ENCODE peak calls at places on chromosomes 2 and 18, in seven cellular contexts. One of them, this sample, is unnamed. For H3K4me1, the result is how much of the 10 kb centered on the place peaks cover.

GRCh38 chr2:235793163-235793752 is 299.4 kb downstream of the AGAP1 start:
- DNase-seq in trophoblast cell: no peak
- DNase-seq in IMR-90: peak
- DNase-seq in neuronal stem cell: no peak
- DNase-seq in H9: peak
- DNase-seq in mesenchymal stem cell: peak
- DNase-seq in H1: no peak
- DNase-seq in this sample: peak

GRCh38 chr2:189218236-189218635 is 38.7 kb upstream of the COL5A2 start:
- DNase-seq in trophoblast cell: no peak
- DNase-seq in IMR-90: no peak
- DNase-seq in neuronal stem cell: no peak
- DNase-seq in H9: no peak
- DNase-seq in mesenchymal stem cell: peak
- DNase-seq in H1: no peak
- DNase-seq in this sample: peak

GRCh38 chr2:157725856-157726255 is 97.2 kb upstream of the ACVR1C start:
- DNase-seq in trophoblast cell: no peak
- DNase-seq in IMR-90: peak
- DNase-seq in neuronal stem cell: no peak
- DNase-seq in H9: no peak
- DNase-seq in mesenchymal stem cell: peak
- DNase-seq in H1: no peak
- DNase-seq in this sample: no peak

GRCh38 chr2:221876016-221876415 is 303.9 kb upstream of the EPHA4 start:
- DNase-seq in trophoblast cell: no peak
- DNase-seq in IMR-90: no peak
- DNase-seq in neuronal stem cell: no peak
- DNase-seq in H9: no peak
- DNase-seq in mesenchymal stem cell: no peak
- DNase-seq in H1: no peak
- DNase-seq in this sample: no peak

GRCh38 chr18:75041586-75041985 is 167.4 kb downstream of the PTGR3 start:
- DNase-seq in trophoblast cell: no peak
- DNase-seq in IMR-90: peak
- DNase-seq in neuronal stem cell: no peak
- DNase-seq in H9: no peak
- DNase-seq in mesenchymal stem cell: peak
- DNase-seq in H1: no peak
- DNase-seq in this sample: no peak

GRCh38 chr2:88639865-88640264 is 12.6 kb upstream of the EIF2AK3 start:
- DNase-seq in trophoblast cell: no peak
- DNase-seq in IMR-90: no peak
- DNase-seq in neuronal stem cell: no peak
- DNase-seq in H9: no peak
- DNase-seq in mesenchymal stem cell: no peak
- DNase-seq in H1: no peak
- DNase-seq in this sample: no peak

GRCh38 chr2:203656522-203657287 is 49.7 kb upstream of the CD28 start:
- DNase-seq in trophoblast cell: peak
- DNase-seq in IMR-90: peak
- DNase-seq in neuronal stem cell: peak
- DNase-seq in H9: no peak
- DNase-seq in mesenchymal stem cell: peak
- DNase-seq in H1: no peak
- DNase-seq in this sample: peak

GRCh38 chr2:69390474-69390873 is 3.4 kb upstream of the GFPT1 start:
- DNase-seq in trophoblast cell: no peak
- DNase-seq in IMR-90: no peak
- DNase-seq in neuronal stem cell: no peak
- DNase-seq in H9: no peak
- DNase-seq in mesenchymal stem cell: no peak
- DNase-seq in H1: no peak
- DNase-seq in this sample: no peak

GRCh38 chr2:239651859-239652258 is 251.0 kb upstream of the HDAC4 start:
- DNase-seq in trophoblast cell: no peak
- DNase-seq in IMR-90: no peak
- DNase-seq in neuronal stem cell: no peak
- DNase-seq in H9: no peak
- DNase-seq in mesenchymal stem cell: no peak
- DNase-seq in H1: no peak
- DNase-seq in this sample: no peak

GRCh38 chr2:217489145-217489960 is 513.4 kb downstream of the TNS1 start:
- DNase-seq in trophoblast cell: no peak
- DNase-seq in IMR-90: no peak
- DNase-seq in neuronal stem cell: no peak
- DNase-seq in H9: peak
- DNase-seq in mesenchymal stem cell: no peak
- DNase-seq in H1: no peak
- DNase-seq in this sample: no peak

GRCh38 chr2:23627236-23627990 is 242.4 kb downstream of the KLHL29 start:
- DNase-seq in trophoblast cell: no peak
- DNase-seq in IMR-90: no peak
- DNase-seq in neuronal stem cell: no peak
- DNase-seq in H9: no peak
- DNase-seq in mesenchymal stem cell: no peak
- DNase-seq in H1: no peak
- DNase-seq in this sample: no peak

GRCh38 chr18:43398601-43399000 is 121.3 kb upstream of the SYT4 start:
- DNase-seq in trophoblast cell: no peak
- DNase-seq in IMR-90: no peak
- DNase-seq in neuronal stem cell: no peak
- DNase-seq in H9: no peak
- DNase-seq in mesenchymal stem cell: no peak
- DNase-seq in H1: no peak
- DNase-seq in this sample: no peak

GRCh38 chr18:79524181-79525078 is 128.7 kb downstream of the NFATC1 start:
- DNase-seq in trophoblast cell: no peak
- DNase-seq in IMR-90: no peak
- DNase-seq in neuronal stem cell: no peak
- DNase-seq in H9: peak
- DNase-seq in mesenchymal stem cell: no peak
- DNase-seq in H1: peak
- DNase-seq in this sample: no peak

GRCh38 chr18:76149284-76149683 is 345.8 kb downstream of the ZNF516 start:
- DNase-seq in trophoblast cell: no peak
- DNase-seq in IMR-90: no peak
- DNase-seq in neuronal stem cell: no peak
- DNase-seq in H9: no peak
- DNase-seq in mesenchymal stem cell: no peak
- DNase-seq in H1: no peak
- DNase-seq in this sample: no peak

DNA sequence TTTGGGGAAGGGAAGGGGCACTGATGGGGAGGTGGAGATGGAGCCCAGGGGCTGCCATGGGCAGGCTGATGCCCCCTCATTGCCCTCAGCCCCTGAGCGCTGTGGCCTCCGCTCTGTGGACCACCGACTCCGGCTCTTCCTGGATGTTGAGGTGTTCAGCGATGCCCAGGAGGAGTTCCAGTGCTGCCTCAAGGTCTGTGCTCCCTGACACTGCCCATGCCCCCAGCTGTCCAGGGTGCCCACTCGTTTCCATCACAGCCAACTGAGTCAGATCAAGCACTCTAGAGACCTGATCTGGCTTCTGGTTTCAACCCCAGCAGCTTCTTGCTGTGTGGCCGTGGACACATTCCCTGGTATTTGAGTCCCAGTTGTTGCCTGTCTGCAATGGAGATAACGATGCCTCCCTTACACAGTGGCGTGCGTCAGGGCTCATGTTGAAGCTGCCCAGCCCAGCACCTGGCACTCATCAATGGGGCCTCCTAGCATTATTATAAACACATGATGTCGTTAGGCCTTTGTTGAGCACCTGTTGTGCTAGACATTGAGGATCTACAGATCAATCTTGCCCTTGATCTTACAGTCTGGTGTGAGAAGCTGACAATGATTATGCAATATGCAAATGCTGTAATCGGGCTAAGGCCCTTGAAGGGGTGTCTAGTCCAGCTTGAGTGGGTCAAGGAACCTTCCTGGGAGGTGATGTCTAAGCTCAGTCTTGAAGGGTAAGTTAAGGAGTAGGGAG is 14.4 kb downstream of the STK11IP start:
- DNase-seq in trophoblast cell: no peak
- DNase-seq in IMR-90: no peak
- DNase-seq in neuronal stem cell: no peak
- DNase-seq in H9: no peak
- DNase-seq in mesenchymal stem cell: no peak
- DNase-seq in H1: no peak
- DNase-seq in this sample: no peak
- H2BK5ac ChIP-seq in trophoblast cell: no peak
- H2BK5ac ChIP-seq in IMR-90: no peak
- H2BK5ac ChIP-seq in neuronal stem cell: no peak
- H2BK5ac ChIP-seq in H9: no peak
- H2BK5ac ChIP-seq in mesenchymal stem cell: no peak
- H2BK5ac ChIP-seq in H1: no peak
- H2BK5ac ChIP-seq in this sample: no peak

GRCh38 chr2:31052284-31052683 is 86.0 kb downstream of the GALNT14 start:
- DNase-seq in trophoblast cell: no peak
- DNase-seq in IMR-90: no peak
- DNase-seq in neuronal stem cell: no peak
- DNase-seq in H9: peak
- DNase-seq in mesenchymal stem cell: no peak
- DNase-seq in H1: no peak
- DNase-seq in this sample: no peak

GRCh38 chr2:31049913-31050588 is 88.2 kb downstream of the GALNT14 start:
- DNase-seq in trophoblast cell: no peak
- DNase-seq in IMR-90: no peak
- DNase-seq in neuronal stem cell: no peak
- DNase-seq in H9: no peak
- DNase-seq in mesenchymal stem cell: no peak
- DNase-seq in H1: no peak
- DNase-seq in this sample: no peak

GRCh38 chr2:31053929-31054328 is 84.3 kb downstream of the GALNT14 start:
- DNase-seq in trophoblast cell: no peak
- DNase-seq in IMR-90: no peak
- DNase-seq in neuronal stem cell: no peak
- DNase-seq in H9: no peak
- DNase-seq in mesenchymal stem cell: no peak
- DNase-seq in H1: no peak
- DNase-seq in this sample: no peak

GRCh38 chr2:31051213-31052185 is 86.7 kb downstream of the GALNT14 start:
- DNase-seq in trophoblast cell: no peak
- DNase-seq in IMR-90: no peak
- DNase-seq in neuronal stem cell: no peak
- DNase-seq in H9: peak
- DNase-seq in mesenchymal stem cell: no peak
- DNase-seq in H1: no peak
- DNase-seq in this sample: no peak

GRCh38 chr2:31049264-31049663 is 89.0 kb downstream of the GALNT14 start:
- DNase-seq in trophoblast cell: no peak
- DNase-seq in IMR-90: no peak
- DNase-seq in neuronal stem cell: no peak
- DNase-seq in H9: no peak
- DNase-seq in mesenchymal stem cell: no peak
- DNase-seq in H1: no peak
- DNase-seq in this sample: peak
- H3K4me1 ChIP-seq in trophoblast cell: under half
- H3K4me1 ChIP-seq in IMR-90: under half
- H3K4me1 ChIP-seq in neuronal stem cell: under half
- H3K4me1 ChIP-seq in H9: under half
- H3K4me1 ChIP-seq in mesenchymal stem cell: under half
- H3K4me1 ChIP-seq in H1: under half
- H3K4me1 ChIP-seq in this sample: under half

DNA sequence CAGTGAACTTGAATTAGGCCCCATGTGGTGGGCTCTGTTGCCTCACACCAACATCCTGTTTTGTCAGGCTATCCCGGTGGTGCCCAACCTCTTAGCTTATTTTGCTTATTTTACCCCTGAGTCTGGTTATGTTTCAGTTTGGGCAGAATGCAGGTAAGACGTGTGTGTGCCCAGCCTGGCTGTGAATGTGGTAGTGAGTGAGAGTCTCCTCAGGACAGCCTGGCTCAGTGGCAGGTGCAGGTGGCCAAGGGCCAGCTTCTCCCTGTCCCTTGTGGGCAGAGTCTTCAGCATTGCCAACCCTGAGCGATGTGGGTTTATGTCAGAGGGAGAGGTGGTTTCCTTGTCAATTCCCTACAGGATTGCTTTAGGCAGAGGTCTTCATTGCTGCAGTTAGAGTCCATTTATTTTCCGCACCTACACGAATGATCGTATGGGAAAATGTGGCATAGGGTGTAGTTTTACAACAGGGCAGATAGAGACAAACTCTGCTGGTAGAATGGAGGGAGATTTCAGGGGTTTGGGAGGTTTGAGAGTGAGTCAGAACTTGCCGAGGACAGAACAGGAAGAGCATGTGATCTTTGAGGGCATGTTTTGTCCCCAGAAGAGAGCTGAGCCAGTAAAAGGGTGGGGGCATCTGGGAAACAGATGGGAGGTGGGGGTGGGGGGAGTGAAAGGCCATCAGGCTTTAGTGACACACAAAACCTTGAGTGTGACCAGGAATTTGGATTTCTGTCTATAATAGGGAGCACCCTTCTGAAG is 156.1 kb upstream of the CELF4 start:
- DNase-seq in trophoblast cell: no peak
- DNase-seq in IMR-90: no peak
- DNase-seq in neuronal stem cell: no peak
- DNase-seq in H9: no peak
- DNase-seq in mesenchymal stem cell: no peak
- DNase-seq in H1: no peak
- DNase-seq in this sample: no peak
- H2BK5ac ChIP-seq in trophoblast cell: no peak
- H2BK5ac ChIP-seq in IMR-90: no peak
- H2BK5ac ChIP-seq in neuronal stem cell: no peak
- H2BK5ac ChIP-seq in H9: no peak
- H2BK5ac ChIP-seq in mesenchymal stem cell: no peak
- H2BK5ac ChIP-seq in H1: no peak
- H2BK5ac ChIP-seq in this sample: no peak

DNA sequence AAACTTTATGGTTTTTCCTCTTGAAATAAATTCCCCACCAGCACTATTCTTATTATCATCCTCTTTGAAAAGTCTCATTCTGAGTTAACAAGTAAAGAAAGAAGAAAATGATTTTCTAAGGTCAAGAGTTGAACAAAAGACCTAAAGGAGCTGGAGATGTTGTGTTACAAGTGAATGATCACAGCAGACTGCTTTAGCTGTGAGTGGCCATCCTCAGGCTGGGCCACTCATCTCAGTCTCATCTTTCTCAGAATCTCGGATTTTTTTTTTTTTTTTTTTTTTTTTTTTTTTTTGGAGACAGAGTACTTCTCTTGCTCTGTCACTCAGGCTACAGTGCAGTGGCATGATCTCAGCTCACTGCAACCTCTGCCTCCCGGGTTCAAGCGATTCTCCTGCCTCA is 133.3 kb downstream of the CDH2 start:
- DNase-seq in trophoblast cell: no peak
- DNase-seq in IMR-90: no peak
- DNase-seq in neuronal stem cell: no peak
- DNase-seq in H9: no peak
- DNase-seq in mesenchymal stem cell: no peak
- DNase-seq in H1: no peak
- DNase-seq in this sample: no peak
- H3K4me1 ChIP-seq in trophoblast cell: under half
- H3K4me1 ChIP-seq in IMR-90: under half
- H3K4me1 ChIP-seq in neuronal stem cell: half or more
- H3K4me1 ChIP-seq in H9: under half
- H3K4me1 ChIP-seq in mesenchymal stem cell: under half
- H3K4me1 ChIP-seq in H1: under half
- H3K4me1 ChIP-seq in this sample: under half

GRCh38 chr2:121335294-121336290 is 50.6 kb upstream of the TFCP2L1 start:
- DNase-seq in trophoblast cell: no peak
- DNase-seq in IMR-90: no peak
- DNase-seq in neuronal stem cell: no peak
- DNase-seq in H9: peak
- DNase-seq in mesenchymal stem cell: no peak
- DNase-seq in H1: peak
- DNase-seq in this sample: peak
- H2BK5ac ChIP-seq in trophoblast cell: no peak
- H2BK5ac ChIP-seq in IMR-90: no peak
- H2BK5ac ChIP-seq in neuronal stem cell: peak
- H2BK5ac ChIP-seq in H9: no peak
- H2BK5ac ChIP-seq in mesenchymal stem cell: no peak
- H2BK5ac ChIP-seq in H1: peak
- H2BK5ac ChIP-seq in this sample: no peak